ENCODE peak calls at places on chromosomes 7 and 10, in five cellular contexts. S, X, H, I and F are unnamed samples.

GRCh38 chr10:31134303-31134928 is 102.8 kb upstream of the ZNF438 start:
- DNase-seq in S (no peak), X (no peak), H (no peak), I (no peak), F (peak)

GRCh38 chr10:125734148-125734547 is 14.6 kb downstream of the EDRF1 start:
- DNase-seq in S (no peak), X (no peak), H (no peak), I (no peak), F (no peak)

GRCh38 chr7:51019891-51020855 is 237.5 kb upstream of the GRB10 start:
- DNase-seq in S (no peak), X (no peak), H (no peak), I (no peak), F (no peak)

GRCh38 chr10:15715619-15716227 is 4.0 kb downstream of the ITGA8 start:
- DNase-seq in S (no peak), X (no peak), H (no peak), I (no peak), F (no peak)

GRCh38 chr10:125029584-125030242 is 87.8 kb downstream of the ZRANB1 start:
- DNase-seq in S (no peak), X (no peak), H (no peak), I (no peak), F (no peak)

GRCh38 chr10:112585960-112586359 is 138.9 kb downstream of the VTI1A start:
- DNase-seq in S (no peak), X (no peak), H (no peak), I (no peak), F (no peak)

GRCh38 chr7:84536256-84536870 is 341.8 kb upstream of the SEMA3A start:
- DNase-seq in S (no peak), X (no peak), H (no peak), I (no peak), F (no peak)

GRCh38 chr10:86918022-86918471 is 39.4 kb downstream of the MMRN2 start:
- DNase-seq in S (no peak), X (no peak), H (no peak), I (no peak), F (no peak)

GRCh38 chr10:46268076-46268881 is 18.5 kb upstream of the ANTXRL start:
- DNase-seq in S (no peak), X (no peak), H (peak), I (no peak), F (no peak)

GRCh38 chr10:43942096-43942885 is 293.6 kb upstream of the ZNF32 start:
- DNase-seq in S (no peak), X (no peak), H (no peak), I (no peak), F (no peak)

GRCh38 chr10:28711079-28711478 is 33.8 kb downstream of the BAMBI start:
- DNase-seq in S (no peak), X (peak), H (no peak), I (no peak), F (no peak)

GRCh38 chr7:134730359-134730758 is 49.1 kb upstream of the CALD1 start:
- DNase-seq in S (no peak), X (no peak), H (no peak), I (no peak), F (no peak)

GRCh38 chr7:131529617-131530016 is 26.8 kb downstream of the PODXL start:
- DNase-seq in S (no peak), X (peak), H (no peak), I (no peak), F (no peak)

GRCh38 chr10:86415099-86415498 is 48.5 kb upstream of the GRID1 start:
- DNase-seq in S (no peak), X (no peak), H (no peak), I (no peak), F (no peak)

GRCh38 chr7:47408675-47409074 is 173.2 kb downstream of the TNS3 start:
- DNase-seq in S (no peak), X (no peak), H (no peak), I (no peak), F (no peak)

GRCh38 chr7:34457329-34457728 is 200.7 kb upstream of the NPSR1 start:
- DNase-seq in S (no peak), X (no peak), H (no peak), I (no peak), F (no peak)

GRCh38 chr7:87058739-87059524 is 522 bp downstream of the ELAPOR2 start:
- DNase-seq in S (peak), X (peak), H (peak), I (peak), F (no peak)

GRCh38 chr10:79367421-79368189 is 20.3 kb downstream of the PPIF start:
- DNase-seq in S (no peak), X (no peak), H (no peak), I (no peak), F (no peak)

GRCh38 chr10:122464575-122464974 is 3.2 kb downstream of the HTRA1 start:
- DNase-seq in S (no peak), X (no peak), H (no peak), I (no peak), F (no peak)

GRCh38 chr7:44182827-44183226 is 6.4 kb downstream of the GCK start:
- DNase-seq in S (no peak), X (no peak), H (no peak), I (no peak), F (no peak)

GRCh38 chr7:148699024-148699771 is 495 bp downstream of the CUL1 start:
- DNase-seq in S (peak), X (peak), H (peak), I (no peak), F (peak)

GRCh38 chr7:40306596-40306995 is 171.8 kb downstream of the SUGCT start:
- DNase-seq in S (no peak), X (no peak), H (no peak), I (no peak), F (no peak)

GRCh38 chr10:23058366-23058765 is 37.0 kb upstream of the MSRB2 start:
- DNase-seq in S (no peak), X (no peak), H (no peak), I (no peak), F (no peak)

GRCh38 chr10:7836571-7836970 is 18.3 kb downstream of the TAF3 start:
- DNase-seq in S (no peak), X (no peak), H (no peak), I (no peak), F (no peak)

GRCh38 chr7:16644624-16644986 is 949 bp downstream of the ANKMY2 start:
- DNase-seq in S (peak), X (peak), H (no peak), I (peak), F (peak)
- H3K27ac ChIP-seq in S (peak), X (peak), H (peak), I (peak), F (peak)

DNA sequence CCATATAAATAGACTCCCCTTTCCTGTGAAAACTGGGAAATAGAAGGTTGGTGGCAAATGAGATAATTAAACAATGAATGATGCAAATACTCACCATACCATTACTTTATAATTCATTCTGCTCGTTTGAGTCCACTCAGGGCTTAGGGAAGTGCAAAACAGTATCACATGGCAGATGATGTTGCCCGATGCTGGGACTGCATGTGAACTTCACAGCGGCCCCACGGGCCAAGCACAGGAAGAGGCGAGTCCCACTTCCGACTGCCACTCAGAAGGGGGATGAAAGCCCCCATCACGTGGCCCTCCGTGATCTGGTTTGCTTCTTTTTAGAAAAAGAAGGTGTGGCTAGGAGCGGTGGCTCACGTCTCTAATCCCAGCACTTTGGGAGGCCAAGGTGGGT is 71.5 kb downstream of the PRPF18 start:
- DNase-seq in S (no peak), X (no peak), H (no peak), I (no peak), F (no peak)
- H3K27ac ChIP-seq in S (no peak), X (no peak), H (no peak), I (no peak), F (no peak)

DNA sequence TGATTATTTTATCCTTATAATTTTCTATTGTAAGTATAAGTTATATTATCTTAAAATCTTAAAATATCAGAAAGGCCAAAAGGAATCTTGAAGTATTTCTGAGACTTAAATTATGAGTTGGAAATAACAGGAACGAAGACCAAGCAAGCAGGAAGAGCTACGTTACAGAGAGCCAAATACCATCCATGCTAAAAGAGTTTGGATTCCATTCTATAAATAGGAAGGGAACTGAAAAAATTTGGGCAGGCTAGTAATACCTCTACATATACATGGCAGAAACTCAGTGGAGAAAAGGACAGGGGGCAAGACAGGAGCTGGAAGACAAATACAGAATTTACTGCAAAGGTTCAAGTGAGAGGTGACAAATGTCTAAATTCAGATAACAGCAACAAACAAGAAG is 16.7 kb downstream of the ITGB1 start:
- DNase-seq in S (no peak), X (no peak), H (no peak), I (no peak), F (no peak)
- H3K27ac ChIP-seq in S (peak), X (no peak), H (no peak), I (peak), F (peak)

GRCh38 chr7:36407636-36408550 is 18.2 kb downstream of the ANLN start:
- DNase-seq in S (no peak), X (no peak), H (no peak), I (no peak), F (no peak)

GRCh38 chr7:36408589-36408988 is 18.9 kb downstream of the ANLN start:
- DNase-seq in S (no peak), X (no peak), H (no peak), I (no peak), F (no peak)

GRCh38 chr7:36405409-36405803 is 15.7 kb downstream of the ANLN start:
- DNase-seq in S (no peak), X (no peak), H (no peak), I (no peak), F (no peak)

GRCh38 chr7:36404639-36405408 is 15.2 kb downstream of the ANLN start:
- DNase-seq in S (no peak), X (no peak), H (no peak), I (no peak), F (no peak)

DNA sequence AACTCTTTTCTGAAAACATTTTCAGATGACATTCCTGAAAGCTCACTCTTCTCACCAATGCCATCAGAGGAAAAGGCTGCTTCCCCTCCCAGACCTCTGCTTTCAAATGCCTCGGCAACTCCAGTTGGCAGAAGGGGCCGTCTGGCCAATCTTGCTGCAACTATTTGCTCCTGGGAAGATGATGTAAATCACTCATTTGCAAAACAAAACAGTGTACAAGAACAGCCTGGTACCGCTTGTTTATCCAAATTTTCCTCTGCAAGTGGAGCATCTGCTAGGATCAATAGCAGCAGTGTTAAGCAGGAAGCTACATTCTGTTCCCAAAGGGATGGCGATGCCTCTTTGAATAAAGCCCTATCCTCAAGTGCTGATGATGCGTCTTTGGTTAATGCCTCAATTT is 16.5 kb downstream of the ANLN start:
- DNase-seq in S (no peak), X (no peak), H (no peak), I (no peak), F (no peak)
- H3K27ac ChIP-seq in S (no peak), X (no peak), H (no peak), I (no peak), F (no peak)

DNA sequence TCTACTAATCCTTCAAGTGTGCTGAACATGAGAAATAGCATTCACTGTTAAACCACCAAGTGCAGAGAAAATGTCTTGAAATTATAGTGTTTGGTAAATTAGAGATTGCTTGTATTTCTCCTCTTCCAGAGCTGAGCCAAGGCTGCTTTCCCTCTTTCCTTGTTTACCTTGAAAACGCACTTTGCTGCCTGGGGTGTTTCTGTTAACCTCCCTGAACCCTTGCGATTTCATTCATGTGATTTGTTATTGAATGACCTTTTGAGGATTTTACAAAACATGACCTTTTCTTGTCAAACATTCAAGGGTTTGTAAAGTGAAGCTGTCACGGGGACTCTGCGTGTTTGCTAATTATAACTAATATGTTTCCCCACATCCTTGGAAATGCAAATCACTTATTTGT is 169.4 kb downstream of the LRMDA start:
- DNase-seq in S (no peak), X (no peak), H (no peak), I (no peak), F (no peak)
- H3K27ac ChIP-seq in S (no peak), X (peak), H (no peak), I (no peak), F (no peak)

DNA sequence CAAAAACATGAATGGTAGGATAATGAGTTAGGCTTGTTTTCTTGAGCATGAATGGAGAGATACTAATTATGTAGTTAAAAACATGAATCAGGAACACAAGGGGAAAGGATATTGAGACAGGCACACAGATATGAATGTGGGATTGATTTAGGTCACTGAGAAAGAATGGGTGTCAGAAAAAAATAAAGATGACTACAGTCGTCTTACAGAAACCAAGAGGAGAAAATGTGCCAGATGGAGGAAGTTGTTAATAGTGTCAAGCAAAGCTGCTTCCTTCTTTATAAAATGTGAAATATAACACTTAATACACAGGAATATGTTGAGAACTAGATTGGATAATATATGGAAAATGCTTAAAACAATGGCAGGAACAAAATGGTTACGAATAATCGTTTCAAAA is 173.3 kb upstream of the BET1 start:
- DNase-seq in S (no peak), X (no peak), H (no peak), I (no peak), F (no peak)
- H3K27ac ChIP-seq in S (no peak), X (no peak), H (no peak), I (no peak), F (no peak)

DNA sequence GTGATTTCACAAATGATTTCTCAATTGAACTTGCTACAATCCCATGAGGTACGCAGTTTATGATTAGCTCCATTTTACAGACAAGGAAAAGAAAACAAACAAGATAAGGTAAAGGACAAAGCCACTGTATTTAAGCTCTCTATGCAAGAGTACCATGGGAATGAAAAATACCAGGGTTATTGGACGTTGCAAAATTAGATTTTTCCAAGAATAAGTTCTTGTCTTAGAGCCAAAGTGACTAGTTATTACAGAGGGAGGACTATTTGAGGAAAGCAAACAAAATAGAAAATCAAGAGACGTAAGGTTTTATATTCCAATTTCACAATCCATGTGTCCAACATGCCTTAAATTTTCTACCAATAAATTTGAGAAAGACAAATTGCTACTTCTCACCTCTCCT is 97.9 kb upstream of the PTN start:
- DNase-seq in S (no peak), X (no peak), H (no peak), I (no peak), F (no peak)
- H3K27ac ChIP-seq in S (no peak), X (no peak), H (no peak), I (no peak), F (no peak)

GRCh38 chr7:23349484-23350157 is 50.5 kb downstream of the MALSU1 start:
- DNase-seq in S (no peak), X (no peak), H (no peak), I (no peak), F (no peak)

GRCh38 chr7:23347682-23348180 is 48.6 kb downstream of the MALSU1 start:
- DNase-seq in S (no peak), X (no peak), H (no peak), I (no peak), F (no peak)

GRCh38 chr7:23346316-23346715 is 47.2 kb downstream of the MALSU1 start:
- DNase-seq in S (no peak), X (no peak), H (no peak), I (no peak), F (peak)

GRCh38 chr7:23343806-23344500 is 44.8 kb downstream of the MALSU1 start:
- DNase-seq in S (no peak), X (no peak), H (no peak), I (no peak), F (no peak)

DNA sequence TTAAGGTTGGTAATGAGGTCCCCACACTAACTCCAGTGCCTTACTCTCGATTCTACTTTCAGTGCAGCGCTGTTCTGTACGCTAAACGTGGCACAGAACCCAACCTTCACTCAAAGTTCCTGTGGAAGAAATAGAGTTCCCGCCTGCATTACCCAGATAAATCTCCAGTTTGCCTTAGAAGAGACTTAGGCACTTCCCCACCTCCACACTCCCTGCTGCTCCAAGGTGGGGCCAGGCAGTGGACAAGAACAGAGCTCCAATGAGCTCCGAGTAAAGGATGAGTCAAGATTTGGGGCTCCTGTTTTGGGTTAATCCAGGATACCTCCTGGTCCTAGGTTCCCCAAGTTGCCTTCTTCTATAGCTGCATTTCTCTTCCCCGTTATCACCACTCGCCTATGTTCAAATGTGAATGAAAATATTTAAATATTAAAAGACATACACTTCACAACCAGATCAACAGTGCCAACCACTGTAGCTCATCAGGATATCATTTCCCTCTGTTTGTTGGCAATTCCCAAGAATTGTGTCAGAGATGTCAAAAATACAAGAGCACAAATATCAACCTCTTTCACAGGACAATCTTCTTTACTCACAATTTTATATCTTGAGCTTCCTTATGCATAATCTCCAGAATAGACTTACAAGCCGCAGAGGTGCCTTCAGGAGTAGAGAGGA is 48.0 kb downstream of the MALSU1 start:
- DNase-seq in S (no peak), X (no peak), H (no peak), I (no peak), F (no peak)
- H3K27ac ChIP-seq in S (no peak), X (no peak), H (no peak), I (no peak), F (peak)